ENCODE peak calls at places on chromosomes 16 and 17, in nine cellular contexts. W, R, X, I, U, B, P, O and T are unnamed samples.

GRCh38 chr17:57747221-57748017 is 2.3 kb upstream of the CCDC182 start:
- DNase-seq in W (no peak), R (peak), X (no peak), I (peak), U (peak), B (peak), P (peak), O (peak), T (peak)

GRCh38 chr16:65180986-65181710 is 59.3 kb upstream of the CDH11 start:
- DNase-seq in W (no peak), R (no peak), X (no peak), I (no peak), U (peak), B (no peak), P (no peak), O (no peak), T (peak)

GRCh38 chr16:70694517-70695218 is 8.8 kb upstream of the MTSS2 start:
- DNase-seq in W (peak), R (no peak), X (no peak), I (no peak), U (peak), B (no peak), P (no peak), O (no peak), T (no peak)

GRCh38 chr16:88539261-88539651 is 30.9 kb upstream of the ZC3H18 start:
- DNase-seq in W (no peak), R (no peak), X (no peak), I (no peak), U (no peak), B (no peak), P (no peak), O (no peak), T (no peak)

GRCh38 chr16:68105611-68106010 is 20.4 kb downstream of the NFATC3 start:
- DNase-seq in W (no peak), R (no peak), X (no peak), I (no peak), U (peak), B (no peak), P (no peak), O (no peak), T (no peak)

GRCh38 chr17:4635823-4636375 is 5.6 kb downstream of the ALOX15 start:
- DNase-seq in W (no peak), R (no peak), X (no peak), I (peak), U (no peak), B (no peak), P (no peak), O (no peak), T (no peak)

GRCh38 chr17:37361543-37361942 is 14.2 kb upstream of the C17orf78 start:
- DNase-seq in W (no peak), R (no peak), X (no peak), I (no peak), U (no peak), B (peak), P (no peak), O (no peak), T (no peak)

GRCh38 chr16:17369441-17369951 is 101.3 kb downstream of the XYLT1 start:
- DNase-seq in W (peak), R (no peak), X (peak), I (peak), U (no peak), B (no peak), P (peak), O (no peak), T (no peak)

GRCh38 chr16:65059421-65059980 is 62.4 kb downstream of the CDH11 start:
- DNase-seq in W (no peak), R (no peak), X (no peak), I (no peak), U (no peak), B (no peak), P (no peak), O (no peak), T (no peak)

GRCh38 chr17:80069886-80070177 is 31.5 kb upstream of the GAA start:
- DNase-seq in W (no peak), R (no peak), X (no peak), I (no peak), U (peak), B (no peak), P (no peak), O (no peak), T (no peak)

GRCh38 chr17:73969956-73970355 is 233.5 kb upstream of the RPL38 start:
- DNase-seq in W (no peak), R (no peak), X (no peak), I (no peak), U (no peak), B (no peak), P (peak), O (no peak), T (no peak)

GRCh38 chr17:65589321-65589720 is 27.9 kb upstream of the AXIN2 start:
- DNase-seq in W (no peak), R (no peak), X (no peak), I (no peak), U (peak), B (no peak), P (no peak), O (no peak), T (peak)

GRCh38 chr17:28478940-28479615 is 5.6 kb downstream of the SLC13A2 start:
- DNase-seq in W (no peak), R (no peak), X (no peak), I (no peak), U (peak), B (no peak), P (no peak), O (no peak), T (no peak)

GRCh38 chr17:39244016-39244599 is 18.4 kb upstream of the STAC2 start:
- DNase-seq in W (no peak), R (no peak), X (no peak), I (peak), U (no peak), B (no peak), P (no peak), O (no peak), T (peak)

GRCh38 chr17:17041018-17041521 is 1.2 kb upstream of the MPRIP start:
- DNase-seq in W (no peak), R (no peak), X (no peak), I (no peak), U (peak), B (no peak), P (no peak), O (no peak), T (no peak)

DNA sequence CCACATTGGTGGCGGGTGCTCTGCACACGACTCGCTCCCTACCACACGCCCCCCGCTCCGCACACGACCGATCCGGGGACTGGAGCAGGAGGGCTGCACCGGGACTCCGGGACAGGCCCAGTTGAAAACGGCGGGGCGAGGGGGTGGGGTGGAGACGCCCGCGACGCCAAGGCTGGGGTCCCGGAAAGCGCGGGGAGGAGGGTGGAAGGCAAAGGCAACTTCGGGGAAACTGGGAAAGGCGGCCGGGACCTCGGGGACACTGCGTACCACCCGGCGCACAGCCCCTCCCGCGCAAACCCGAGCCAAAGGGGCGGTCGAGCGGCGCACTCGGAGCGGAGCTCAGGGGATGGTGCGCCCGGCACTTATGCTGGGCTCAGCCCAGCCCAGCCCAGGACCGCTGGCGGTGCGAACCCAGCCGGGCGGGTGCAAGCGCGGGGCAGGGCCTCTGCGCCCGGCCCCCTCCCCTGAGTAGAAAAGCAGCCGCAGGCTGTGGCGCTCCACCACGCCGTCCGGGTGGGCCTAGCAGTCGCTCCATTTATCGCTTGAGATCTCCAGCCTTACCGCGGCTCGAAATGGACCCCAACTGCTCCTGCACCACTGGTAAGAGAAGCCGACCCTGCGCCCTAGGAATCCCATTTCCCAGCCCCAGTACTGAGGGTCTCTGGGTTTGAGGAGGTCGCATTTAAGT is at the start of gene MT1M:
- DNase-seq in W (peak), R (no peak), X (peak), I (no peak), U (peak), B (peak), P (no peak), O (no peak), T (no peak)
- H3K4me3 ChIP-seq in W (peak), R (peak), X (peak), I (no peak), U (peak), B (peak), P (peak), O (peak), T (peak)

GRCh38 chr16:85901760-85902365 is 2.9 kb downstream of the IRF8 start:
- DNase-seq in W (no peak), R (no peak), X (no peak), I (no peak), U (no peak), B (no peak), P (no peak), O (no peak), T (no peak)

GRCh38 chr16:85898521-85899442 is at the start of gene IRF8:
- DNase-seq in W (peak), R (no peak), X (peak), I (peak), U (peak), B (peak), P (peak), O (no peak), T (peak)

GRCh38 chr16:85899444-85899843 is 482 bp downstream of the IRF8 start:
- DNase-seq in W (no peak), R (no peak), X (no peak), I (no peak), U (no peak), B (no peak), P (no peak), O (no peak), T (no peak)

GRCh38 chr16:85901110-85901509 is 2.1 kb downstream of the IRF8 start:
- DNase-seq in W (no peak), R (no peak), X (no peak), I (peak), U (no peak), B (no peak), P (no peak), O (no peak), T (no peak)

GRCh38 chr16:85900031-85900792 is 1.2 kb downstream of the IRF8 start:
- DNase-seq in W (no peak), R (no peak), X (no peak), I (peak), U (no peak), B (no peak), P (no peak), O (no peak), T (no peak)
- H3K4me3 ChIP-seq in W (peak), R (no peak), X (peak), I (peak), U (no peak), B (no peak), P (no peak), O (no peak), T (no peak)

GRCh38 chr16:49700222-49700927 is 155.5 kb downstream of the ZNF423 start:
- DNase-seq in W (peak), R (no peak), X (peak), I (no peak), U (peak), B (no peak), P (peak), O (no peak), T (peak)
- H3K4me3 ChIP-seq in W (no peak), R (no peak), X (peak), I (no peak), U (no peak), B (no peak), P (no peak), O (no peak), T (no peak)

GRCh38 chr17:2056221-2057129 is 1.6 kb downstream of the HIC1 start:
- DNase-seq in W (no peak), R (no peak), X (no peak), I (no peak), U (peak), B (no peak), P (no peak), O (no peak), T (peak)
- H3K4me3 ChIP-seq in W (peak), R (peak), X (peak), I (no peak), U (peak), B (peak), P (peak), O (peak), T (peak)

DNA sequence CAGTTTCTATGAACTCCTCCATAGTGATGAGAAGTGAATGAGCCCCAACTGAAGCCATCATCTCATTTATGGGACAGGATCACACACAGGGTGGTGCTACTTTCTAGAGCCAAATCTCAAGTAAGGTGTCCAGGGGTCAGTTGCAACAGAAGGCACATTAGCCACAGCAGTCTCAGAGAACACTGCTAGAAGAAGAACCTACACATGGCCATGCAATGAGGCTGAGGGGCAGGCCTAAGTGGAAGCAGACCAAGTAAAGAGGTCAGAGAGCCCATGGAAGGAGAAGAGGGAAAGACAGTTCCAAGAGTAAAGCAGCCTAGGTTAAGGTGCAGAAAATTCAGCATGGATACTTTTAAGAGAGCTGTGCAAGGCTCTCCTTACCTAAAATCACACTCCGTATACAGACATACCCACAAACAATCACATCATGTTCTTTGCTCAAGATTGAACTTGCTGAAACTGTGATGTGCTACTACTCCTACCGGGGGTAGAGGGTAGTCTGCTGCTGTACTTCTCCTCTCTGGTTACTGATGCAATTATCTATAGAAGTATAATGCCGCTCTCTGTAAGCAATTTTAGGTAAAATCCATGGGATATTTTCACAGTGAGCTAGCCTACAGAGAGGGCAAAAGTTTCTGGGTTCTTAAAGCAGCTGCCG is 1.7 kb downstream of the ABCA8 start:
- DNase-seq in W (no peak), R (no peak), X (no peak), I (no peak), U (no peak), B (no peak), P (no peak), O (no peak), T (peak)
- H3K4me3 ChIP-seq in W (peak), R (no peak), X (peak), I (no peak), U (no peak), B (no peak), P (no peak), O (no peak), T (peak)

DNA sequence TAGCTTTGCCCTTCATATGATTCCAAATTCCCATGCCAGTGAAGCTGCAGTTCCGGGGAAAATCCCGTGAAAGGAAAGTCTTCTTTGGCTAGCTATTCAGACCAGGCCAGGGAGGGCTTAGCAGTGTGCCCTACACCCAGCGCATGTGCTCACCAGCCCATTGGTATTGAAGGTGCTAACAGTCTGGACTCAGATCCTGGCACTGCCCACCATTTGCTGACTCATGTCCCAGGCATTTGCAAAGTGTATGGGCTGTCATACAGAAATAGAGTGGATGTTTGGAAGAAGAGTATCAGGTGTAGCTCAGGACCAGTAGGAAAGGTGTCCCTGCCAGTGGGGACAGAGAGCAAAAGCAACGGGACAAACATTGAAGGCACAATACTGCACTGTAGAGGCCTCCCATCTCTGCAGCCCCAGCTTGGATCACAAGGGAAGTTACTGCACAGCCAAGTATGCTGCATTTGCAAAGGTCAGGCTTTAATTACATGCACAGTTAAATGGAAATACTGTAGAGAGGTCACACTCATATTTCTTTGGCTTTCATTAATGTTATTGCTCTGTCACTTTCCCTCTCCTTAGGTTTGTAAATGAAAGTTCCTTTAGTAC is 220.0 kb downstream of the IRX3 start:
- DNase-seq in W (peak), R (no peak), X (no peak), I (no peak), U (peak), B (no peak), P (no peak), O (no peak), T (peak)
- H3K4me3 ChIP-seq in W (no peak), R (no peak), X (no peak), I (no peak), U (no peak), B (no peak), P (no peak), O (no peak), T (no peak)

GRCh38 chr17:798246-798645 is 16.1 kb downstream of the MRM3 start:
- DNase-seq in W (no peak), R (no peak), X (no peak), I (no peak), U (no peak), B (no peak), P (no peak), O (no peak), T (no peak)
- H3K4me3 ChIP-seq in W (no peak), R (no peak), X (no peak), I (no peak), U (no peak), B (no peak), P (no peak), O (no peak), T (no peak)